ENCODE peak calls at places on chromosomes 11 and 22, in five cellular contexts. One of them, this sample, is unnamed.

GRCh38 chr22:49924113-49924833 is 5.8 kb downstream of the CRELD2 start:
- DNase-seq in foreskin fibroblast: no peak
- DNase-seq in lung microvascular endothelial cell: no peak
- DNase-seq in activated CD8-positive, alpha-beta T cell treated with anti-CD3 and anti-CD28 coated beads for 36 hours: no peak
- DNase-seq in GM18507: no peak
- DNase-seq in this sample: no peak

GRCh38 chr22:36925388-36926290 is 12.2 kb downstream of the CSF2RB start:
- DNase-seq in lung microvascular endothelial cell: no peak
- DNase-seq in GM18507: no peak
- DNase-seq in activated CD8-positive, alpha-beta T cell treated with anti-CD3 and anti-CD28 coated beads for 36 hours: no peak
- DNase-seq in foreskin fibroblast: no peak
- DNase-seq in this sample: no peak

GRCh38 chr22:36761553-36762240 is 14.2 kb downstream of the IFT27 start:
- DNase-seq in GM18507: no peak
- DNase-seq in activated CD8-positive, alpha-beta T cell treated with anti-CD3 and anti-CD28 coated beads for 36 hours: no peak
- DNase-seq in foreskin fibroblast: no peak
- DNase-seq in lung microvascular endothelial cell: no peak
- DNase-seq in this sample: no peak

GRCh38 chr11:111634981-111635705 is 32.9 kb downstream of the SIK2 start:
- DNase-seq in foreskin fibroblast: peak; percentile 60
- DNase-seq in activated CD8-positive, alpha-beta T cell treated with anti-CD3 and anti-CD28 coated beads for 36 hours: no peak
- DNase-seq in GM18507: no peak
- DNase-seq in lung microvascular endothelial cell: peak; percentile 43
- DNase-seq in this sample: peak; percentile 22

GRCh38 chr22:26763633-26764295 is 106.4 kb downstream of the MIAT start:
- DNase-seq in foreskin fibroblast: peak; percentile 83
- DNase-seq in lung microvascular endothelial cell: peak; percentile 11
- DNase-seq in GM18507: no peak
- DNase-seq in activated CD8-positive, alpha-beta T cell treated with anti-CD3 and anti-CD28 coated beads for 36 hours: no peak
- DNase-seq in this sample: no peak

GRCh38 chr11:134358165-134358852 is 26.5 kb downstream of the GLB1L2 start:
- DNase-seq in foreskin fibroblast: no peak
- DNase-seq in GM18507: no peak
- DNase-seq in lung microvascular endothelial cell: no peak
- DNase-seq in activated CD8-positive, alpha-beta T cell treated with anti-CD3 and anti-CD28 coated beads for 36 hours: no peak
- DNase-seq in this sample: no peak

GRCh38 chr11:69962152-69962551 is 116.0 kb upstream of the ANO1 start:
- DNase-seq in GM18507: no peak
- DNase-seq in lung microvascular endothelial cell: peak; percentile 68
- DNase-seq in foreskin fibroblast: peak; percentile 42
- DNase-seq in activated CD8-positive, alpha-beta T cell treated with anti-CD3 and anti-CD28 coated beads for 36 hours: no peak
- DNase-seq in this sample: peak; percentile 37

GRCh38 chr22:24465566-24465965 is 29.6 kb upstream of the UPB1 start:
- DNase-seq in GM18507: no peak
- DNase-seq in foreskin fibroblast: peak; percentile 65
- DNase-seq in lung microvascular endothelial cell: peak; percentile 57
- DNase-seq in activated CD8-positive, alpha-beta T cell treated with anti-CD3 and anti-CD28 coated beads for 36 hours: peak; percentile 22
- DNase-seq in this sample: peak; percentile 76

GRCh38 chr22:20437253-20438065 is at the start of gene SCARF2:
- DNase-seq in foreskin fibroblast: peak; percentile 83
- DNase-seq in lung microvascular endothelial cell: peak; percentile 31
- DNase-seq in GM18507: no peak
- DNase-seq in activated CD8-positive, alpha-beta T cell treated with anti-CD3 and anti-CD28 coated beads for 36 hours: no peak
- DNase-seq in this sample: peak; percentile 52

GRCh38 chr11:30328676-30329075 is 5.8 kb downstream of the ARL14EP start:
- DNase-seq in GM18507: no peak
- DNase-seq in lung microvascular endothelial cell: no peak
- DNase-seq in activated CD8-positive, alpha-beta T cell treated with anti-CD3 and anti-CD28 coated beads for 36 hours: no peak
- DNase-seq in foreskin fibroblast: no peak
- DNase-seq in this sample: no peak

GRCh38 chr11:124762077-124762623 is at the start of gene ESAM:
- DNase-seq in foreskin fibroblast: no peak
- DNase-seq in activated CD8-positive, alpha-beta T cell treated with anti-CD3 and anti-CD28 coated beads for 36 hours: peak; percentile 72
- DNase-seq in lung microvascular endothelial cell: peak; percentile 47
- DNase-seq in GM18507: peak; percentile 80
- DNase-seq in this sample: no peak

This sample was measured in endothelial cell of umbilical vein.